ENCODE peak calls at places on chromosomes 1 and 21, in four cellular contexts. H is IMR-90, G is HepG2, S is HCT116. P is an unnamed sample.

GRCh38 chr1:59295603-59296002 is 1.3 kb upstream of the FGGY start:
- DNase-seq in H (no peak), G (no peak), S (no peak), P (no peak)

GRCh38 chr1:86666368-86666767 is 38.0 kb upstream of the SH3GLB1 start:
- DNase-seq in H (no peak), G (no peak), S (no peak), P (no peak)

GRCh38 chr1:61436016-61436415 is 288.9 kb downstream of the TM2D1 start:
- DNase-seq in H (no peak), G (no peak), S (no peak), P (no peak)

GRCh38 chr21:45306453-45306831 is 18.7 kb upstream of the POFUT2 start:
- DNase-seq in H (no peak), G (no peak), S (no peak), P (no peak)

GRCh38 chr1:156692409-156692957 is 12.9 kb downstream of the CRABP2 start:
- DNase-seq in H (no peak), G (no peak), S (no peak), P (no peak)

GRCh38 chr1:62029704-62030103 is 164.9 kb upstream of the L1TD1 start:
- DNase-seq in H (no peak), G (peak), S (no peak), P (no peak)

GRCh38 chr1:226605573-226605950 is 57.0 kb downstream of the STUM start:
- DNase-seq in H (no peak), G (no peak), S (no peak), P (no peak)

GRCh38 chr1:246724725-246725095 is 501 bp downstream of the SCCPDH start:
- DNase-seq in H (peak), G (no peak), S (no peak), P (peak)

GRCh38 chr1:155001438-155001687 is 1.2 kb upstream of the ZBTB7B start:
- DNase-seq in H (no peak), G (no peak), S (no peak), P (no peak)

GRCh38 chr1:25569599-25570458 is 26.4 kb downstream of the LDLRAP1 start:
- DNase-seq in H (no peak), G (no peak), S (no peak), P (no peak)

GRCh38 chr1:240732390-240732789 is 120.4 kb upstream of the GREM2 start:
- DNase-seq in H (peak), G (peak), S (peak), P (peak)
- TF ChIP-seq CEBPB in H (no peak), G (no peak), S (no peak), P (no peak)

DNA sequence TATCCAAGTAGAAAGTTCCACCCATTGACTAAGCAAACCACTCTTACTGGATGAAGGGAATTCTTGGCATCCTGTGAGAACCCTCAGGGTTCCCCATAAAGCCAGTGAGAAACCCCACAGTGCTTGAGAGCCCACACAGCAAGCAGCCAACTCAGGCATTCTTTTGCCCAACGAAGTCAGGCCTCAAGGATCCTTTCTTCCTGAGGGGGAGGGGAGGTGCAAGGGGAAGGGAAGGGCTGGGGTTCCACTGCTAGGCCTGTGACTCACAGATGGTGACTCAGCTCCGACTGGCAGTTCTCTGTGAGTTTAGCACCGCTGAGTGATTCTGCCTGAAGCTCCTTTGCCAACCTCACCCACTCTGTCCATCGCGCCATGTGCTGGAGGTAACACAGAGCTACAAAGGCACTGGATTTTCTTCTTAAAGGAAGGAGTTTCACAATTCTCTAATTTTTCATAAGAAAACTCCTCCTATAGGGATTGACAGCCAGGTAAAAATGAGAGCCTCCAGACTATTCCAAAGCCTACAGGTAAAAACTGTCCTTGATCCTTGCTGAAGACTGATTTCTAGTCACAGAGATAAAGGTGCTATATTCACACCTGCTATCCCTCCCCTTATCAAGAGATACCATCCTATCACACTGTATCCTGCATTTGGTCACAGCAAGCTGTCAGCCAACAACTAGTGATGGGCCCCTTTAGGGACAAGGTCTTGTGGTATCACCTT is 4.8 kb downstream of the ENO1 start:
- DNase-seq in H (peak), G (no peak), S (peak), P (peak)
- TF ChIP-seq CEBPB in H (peak), G (no peak), S (no peak), P (peak)

DNA sequence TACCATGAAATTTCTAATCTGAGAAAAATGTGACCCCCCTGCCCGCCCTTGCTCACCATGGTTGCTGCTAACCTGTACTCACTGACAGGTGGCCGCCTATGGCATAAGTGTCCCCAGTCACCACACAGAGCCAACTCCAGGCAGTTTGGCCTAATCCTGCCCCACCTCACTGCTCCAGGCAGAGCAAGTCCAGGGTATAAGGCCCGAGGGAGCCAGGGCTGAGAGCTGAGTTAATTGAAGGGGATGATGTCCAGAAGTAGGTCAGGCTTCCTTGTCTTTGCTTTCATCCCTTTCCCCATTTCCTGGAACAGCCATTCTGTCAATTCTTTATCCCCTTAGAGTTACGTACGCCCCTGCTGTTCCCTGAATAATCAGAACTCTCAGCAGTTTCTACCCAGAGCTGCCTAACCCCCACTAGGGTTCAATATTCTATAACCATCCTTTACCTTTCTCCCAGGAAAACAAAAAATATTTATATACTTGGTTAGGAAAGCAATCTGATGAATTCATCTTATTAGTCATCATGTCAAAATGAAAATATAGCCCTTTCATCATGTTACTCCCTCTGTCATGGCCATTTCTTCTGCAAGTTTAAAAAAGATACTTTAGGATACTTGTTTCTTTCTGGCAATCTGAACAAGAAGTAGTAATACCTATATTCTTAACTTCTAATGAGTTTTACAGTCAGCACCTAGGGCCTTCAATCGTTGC is 29.4 kb upstream of the CD101 start:
- DNase-seq in H (no peak), G (no peak), S (no peak), P (no peak)
- TF ChIP-seq CEBPB in H (no peak), G (no peak), S (no peak), P (no peak)

DNA sequence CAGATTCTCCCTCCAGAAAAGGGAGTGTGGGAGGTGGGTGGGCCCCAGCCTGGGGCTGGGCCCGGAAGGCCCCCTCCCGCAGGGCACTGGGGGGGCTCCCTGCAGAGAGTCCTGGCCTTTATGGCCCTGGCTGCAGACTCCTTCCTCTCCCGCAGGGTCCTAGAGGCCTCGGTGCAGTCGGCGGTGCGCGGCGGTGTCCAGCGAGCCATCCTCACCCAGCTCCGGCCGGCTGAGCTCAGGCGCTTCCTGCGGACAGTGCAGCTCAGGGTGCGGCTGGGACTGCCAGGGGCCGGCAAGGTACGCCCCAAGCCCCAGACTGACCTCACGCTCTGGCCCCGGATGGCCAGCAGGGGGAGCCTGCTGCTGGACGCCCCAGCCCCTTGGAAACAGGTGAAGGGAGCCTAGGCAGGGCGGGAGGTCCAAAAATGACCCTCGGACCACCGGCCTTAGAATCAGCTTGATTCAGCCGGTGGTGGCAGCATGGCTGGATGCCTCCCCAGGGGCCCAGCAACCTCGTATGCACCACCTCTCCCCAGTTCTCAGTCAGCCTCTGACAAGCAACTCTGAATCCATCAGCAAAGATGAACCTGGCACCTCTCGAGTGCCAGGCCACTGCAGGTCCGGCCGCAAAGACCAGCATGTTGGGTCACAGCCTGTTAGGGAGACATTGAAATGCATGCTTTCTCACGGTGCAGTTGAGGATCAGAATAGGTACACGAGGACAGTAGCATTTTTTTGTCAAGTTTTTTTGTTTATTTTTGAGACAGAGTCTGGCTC is 20.6 kb downstream of the MTHFR start:
- DNase-seq in H (peak), G (peak), S (peak), P (peak)
- TF ChIP-seq CEBPB in H (no peak), G (no peak), S (no peak), P (no peak)

GRCh38 chr1:16243408-16243690 is 6.4 kb upstream of the CPLANE2 start:
- DNase-seq in H (no peak), G (no peak), S (no peak), P (no peak)
- TF ChIP-seq CEBPB in H (no peak), G (no peak), S (no peak), P (no peak)

GRCh38 chr1:174775621-174776020 is 224.1 kb upstream of the CACYBP start:
- DNase-seq in H (no peak), G (no peak), S (no peak), P (no peak)
- TF ChIP-seq CEBPB in H (no peak), G (no peak), S (no peak), P (no peak)

GRCh38 chr1:36162680-36163079 is 6.7 kb downstream of the MAP7D1 start:
- DNase-seq in H (no peak), G (no peak), S (no peak), P (no peak)

GRCh38 chr1:36163426-36163825 is 7.5 kb downstream of the MAP7D1 start:
- DNase-seq in H (no peak), G (no peak), S (no peak), P (no peak)

GRCh38 chr1:36160388-36160948 is 4.5 kb downstream of the MAP7D1 start:
- DNase-seq in H (no peak), G (no peak), S (no peak), P (no peak)

GRCh38 chr1:36160949-36161485 is 5.1 kb downstream of the MAP7D1 start:
- DNase-seq in H (peak), G (no peak), S (no peak), P (peak)

GRCh38 chr1:36161656-36162531 is 5.9 kb downstream of the MAP7D1 start:
- DNase-seq in H (no peak), G (no peak), S (no peak), P (no peak)
- TF ChIP-seq CEBPB in H (no peak), G (no peak), S (no peak), P (no peak)

DNA sequence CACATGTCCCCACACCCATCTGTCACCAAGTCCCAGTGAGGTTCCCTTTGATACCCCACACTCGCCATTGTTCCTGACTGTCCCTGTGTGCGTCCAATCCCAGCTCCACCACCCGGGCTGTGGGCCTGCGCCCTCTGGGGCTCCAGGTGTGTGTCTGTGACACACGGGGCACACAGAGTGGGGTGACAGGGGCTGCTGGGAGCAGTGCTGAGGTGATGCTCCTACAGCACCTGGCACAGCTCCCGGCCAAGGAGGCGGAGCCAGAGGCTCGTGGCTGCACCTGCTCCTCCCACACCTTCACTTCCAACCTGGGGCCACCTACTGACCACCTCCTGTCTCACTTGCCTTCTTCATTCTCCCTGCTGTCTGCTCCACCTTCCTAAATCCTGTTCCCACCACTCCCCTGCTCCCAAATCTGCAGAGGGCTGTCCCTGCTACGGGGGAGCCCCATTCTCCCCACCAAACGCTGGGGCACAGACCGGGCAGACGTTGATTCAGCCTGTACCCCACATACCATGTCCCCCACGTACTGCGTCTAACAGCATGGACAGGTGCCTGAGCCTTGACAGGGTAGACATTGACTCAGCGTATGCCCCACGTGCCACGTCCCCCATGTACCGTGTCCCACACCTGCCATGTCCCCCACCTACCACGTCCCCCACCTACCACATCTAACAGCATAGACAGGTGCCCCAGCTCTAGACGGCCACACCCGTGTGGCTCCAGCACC is 16.4 kb downstream of the WDR4 start:
- DNase-seq in H (no peak), G (no peak), S (no peak), P (no peak)
- TF ChIP-seq CEBPB in H (no peak), G (no peak), S (no peak), P (no peak)